ENCODE peak calls at places on chromosomes 16 and 17, in eight cellular contexts. I is GF-D8; P is iPS-NIHi11; Y is activated naive CD4-positive, alpha-beta T cell treated with Interleukin-2 at 50 U/mL for 16 hours; K is activated CD4-positive, alpha-beta T cell treated with anti-CD3 and anti-CD28 coated beads, Interleukin-2, amount 50 U/mL, for 1 hour; T is NCI-H1048; C is A172; O is NCI-H1092. E is an unnamed sample.

GRCh38 chr17:57496382-57496781 is 240.1 kb downstream of the MSI2 start:
- DNase-seq in C (no peak), O (no peak), P (no peak), T (no peak), Y (no peak), I (no peak), K (no peak), E (no peak)

GRCh38 chr16:2238396-2239230 is 2.4 kb downstream of the DNASE1L2 start:
- DNase-seq in K (no peak), C (no peak), P (peak), I (no peak), Y (no peak), T (no peak), O (no peak), E (no peak)

GRCh38 chr17:31048780-31049179 is 46.0 kb upstream of the NF1 start:
- DNase-seq in O (no peak), Y (no peak), C (no peak), P (no peak), K (no peak), T (no peak), I (no peak), E (no peak)

GRCh38 chr17:49849711-49850610 is 2.1 kb upstream of the TAC4 start:
- DNase-seq in K (no peak), P (no peak), T (no peak), C (no peak), I (no peak), O (no peak), Y (no peak), E (no peak)

GRCh38 chr17:5864910-5865657 is 205.1 kb upstream of the WSCD1 start:
- DNase-seq in I (no peak), C (no peak), P (no peak), O (no peak), Y (no peak), K (no peak), T (no peak), E (no peak)

GRCh38 chr16:74603848-74604247 is 3.1 kb downstream of the GLG1 start:
- DNase-seq in K (no peak), Y (no peak), P (no peak), C (peak), T (no peak), O (no peak), I (no peak), E (peak)

GRCh38 chr17:335691-336090 is 16.9 kb downstream of the RPH3AL start:
- DNase-seq in C (no peak), P (peak), I (no peak), K (no peak), O (no peak), T (no peak), Y (no peak), E (no peak)

GRCh38 chr17:45261577-45262515 is at the start of gene SPATA32:
- DNase-seq in T (no peak), C (peak), O (no peak), I (no peak), K (peak), P (peak), Y (peak), E (peak)

GRCh38 chr17:42051645-42052044 is 1.2 kb upstream of the C17orf113 start:
- DNase-seq in C (no peak), I (no peak), O (no peak), K (no peak), Y (no peak), T (no peak), P (no peak), E (no peak)

GRCh38 chr16:53456625-53457024 is 22.4 kb downstream of the RBL2 start:
- DNase-seq in I (peak), P (no peak), C (no peak), O (no peak), K (peak), Y (no peak), T (no peak), E (no peak)

GRCh38 chr17:43216762-43217613 is 5.3 kb downstream of the TMEM106A start:
- DNase-seq in I (no peak), Y (no peak), K (no peak), T (no peak), P (no peak), O (no peak), C (no peak), E (no peak)

GRCh38 chr17:69358688-69359596 is 32.0 kb upstream of the ABCA5 start:
- DNase-seq in Y (no peak), I (no peak), K (no peak), C (no peak), P (peak), O (peak), T (no peak), E (no peak)

GRCh38 chr16:89113661-89114060 is 20.0 kb downstream of the ACSF3 start:
- DNase-seq in K (no peak), P (no peak), T (no peak), Y (no peak), O (no peak), I (no peak), C (no peak), E (no peak)

GRCh38 chr16:17160285-17160854 is 310.4 kb downstream of the XYLT1 start:
- DNase-seq in T (no peak), K (no peak), P (peak), O (peak), I (no peak), C (no peak), Y (no peak), E (peak)

GRCh38 chr16:66264311-66265105 is 102.0 kb upstream of the CDH5 start:
- DNase-seq in Y (no peak), P (no peak), T (no peak), I (no peak), O (no peak), K (no peak), C (peak), E (no peak)

GRCh38 chr17:38885728-38886642 is 16.1 kb downstream of the LASP1 start:
- DNase-seq in I (no peak), T (no peak), O (no peak), P (peak), Y (no peak), C (no peak), K (no peak), E (no peak)

GRCh38 chr16:12228607-12229499 is 252.3 kb downstream of the SNX29 start:
- DNase-seq in K (no peak), Y (no peak), C (peak), I (no peak), P (peak), O (peak), T (no peak), E (peak)

GRCh38 chr17:73546770-73547345 is 97.4 kb downstream of the SDK2 start:
- DNase-seq in I (peak), K (peak), Y (no peak), O (no peak), P (peak), C (peak), T (no peak), E (peak)

GRCh38 chr16:85391769-85392583 is 221.1 kb upstream of the GSE1 start:
- DNase-seq in Y (no peak), T (no peak), I (no peak), C (no peak), O (no peak), K (no peak), P (no peak), E (no peak)

E was measured in EH.